ENCODE peak calls at places on chromosomes 11 and 22, in seven cellular contexts. B is NCI-H524 treated with DMSO at 0.1 percent for 48 hours; Q is endothelial cell; M is activated CD4-positive, alpha-beta T cell treated with anti-CD3 and anti-CD28 coated beads for 1 hour; W is cardiac septum; G is T-helper 2 cell; S is mucosa of descending colon. O is an unnamed sample.

GRCh38 chr11:66950113-66950535 is 8.1 kb downstream of the PC start:
- DNase-seq in B (no peak), Q (no peak), M (no peak), W (no peak), G (no peak), S (peak; percentile 58), O (no peak)

GRCh38 chr11:72446929-72447753 is 12.8 kb upstream of the CLPB start:
- DNase-seq in B (peak; percentile 30), Q (peak; percentile 24), M (no peak), W (no peak), G (no peak), S (no peak), O (no peak)

GRCh38 chr11:132844956-132845355 is 687.3 kb downstream of the OPCML start:
- DNase-seq in B (no peak), Q (no peak), M (no peak), W (no peak), G (no peak), S (no peak), O (no peak)

GRCh38 chr11:128790200-128790599 is 76.9 kb downstream of the KCNJ1 start:
- DNase-seq in B (no peak), Q (no peak), M (no peak), W (no peak), G (no peak), S (no peak), O (no peak)

GRCh38 chr11:35567737-35568465 is 42.5 kb upstream of the PAMR1 start:
- DNase-seq in B (no peak), Q (no peak), M (no peak), W (no peak), G (no peak), S (no peak), O (no peak)

GRCh38 chr22:32810241-32811133 is 9.0 kb downstream of the TIMP3 start:
- DNase-seq in B (peak; percentile 79), Q (no peak), M (no peak), W (no peak), G (no peak), S (no peak), O (no peak)

GRCh38 chr11:77044886-77045285 is 10.7 kb downstream of the B3GNT6 start:
- DNase-seq in B (no peak), Q (no peak), M (no peak), W (no peak), G (no peak), S (no peak), O (no peak)

GRCh38 chr22:17779286-17780115 is 5.2 kb upstream of the BID start:
- DNase-seq in B (no peak), Q (no peak), M (no peak), W (no peak), G (no peak), S (no peak), O (no peak)

GRCh38 chr11:78188809-78189724 is at the start of gene USP35:
- DNase-seq in B (no peak), Q (no peak), M (no peak), W (no peak), G (no peak), S (peak; percentile 54), O (no peak)

GRCh38 chr11:11706022-11706421 is 84.2 kb upstream of the GALNT18 start:
- DNase-seq in B (no peak), Q (no peak), M (no peak), W (no peak), G (no peak), S (no peak), O (no peak)